ENCODE peak calls at places on chromosome 12, in five cellular contexts. Z is H9, W is IMR-90, L is neuronal stem cell, B is H1. M is an unnamed sample.

GRCh38 chr12:99157946-99158345 is 489.6 kb upstream of the GARIN6 start:
- DNase-seq in Z (no peak), W (no peak), L (no peak), B (no peak), M (peak)

GRCh38 chr12:13962699-13963098 is 18.7 kb downstream of the GRIN2B start:
- DNase-seq in Z (peak), W (no peak), L (no peak), B (peak), M (no peak)

GRCh38 chr12:130960787-130961186 is 7.1 kb downstream of the ADGRD1 start:
- DNase-seq in Z (no peak), W (no peak), L (no peak), B (no peak), M (no peak)

GRCh38 chr12:57591567-57592325 is 754 bp downstream of the PIP4K2C start:
- DNase-seq in Z (no peak), W (peak), L (no peak), B (peak), M (peak)

GRCh38 chr12:132248439-132249157 is 80.8 kb downstream of the GALNT9 start:
- DNase-seq in Z (no peak), W (peak), L (no peak), B (no peak), M (no peak)

GRCh38 chr12:88334271-88334670 is 192.2 kb downstream of the TMTC3 start:
- DNase-seq in Z (no peak), W (peak), L (peak), B (no peak), M (peak)

GRCh38 chr12:43114316-43114715 is 437.7 kb downstream of the ADAMTS20 start:
- DNase-seq in Z (no peak), W (no peak), L (no peak), B (no peak), M (no peak)

GRCh38 chr12:118052324-118053070 is 8.5 kb downstream of the WSB2 start:
- DNase-seq in Z (peak), W (peak), L (no peak), B (no peak), M (peak)

GRCh38 chr12:108618079-108618952 is 15.4 kb downstream of the SELPLG start:
- DNase-seq in Z (peak), W (peak), L (peak), B (peak), M (peak)

GRCh38 chr12:78651755-78652154 is 212.8 kb upstream of the SYT1 start:
- DNase-seq in Z (peak), W (no peak), L (no peak), B (no peak), M (no peak)

GRCh38 chr12:7411343-7411742 is 32.6 kb downstream of the CD163L1 start:
- DNase-seq in Z (peak), W (no peak), L (no peak), B (no peak), M (no peak)

GRCh38 chr12:130827432-130827831 is 11.6 kb downstream of the STX2 start:
- DNase-seq in Z (peak), W (no peak), L (no peak), B (no peak), M (no peak)

GRCh38 chr12:95959107-95959506 is 16.0 kb downstream of the AMDHD1 start:
- DNase-seq in Z (no peak), W (peak), L (no peak), B (no peak), M (no peak)

DNA sequence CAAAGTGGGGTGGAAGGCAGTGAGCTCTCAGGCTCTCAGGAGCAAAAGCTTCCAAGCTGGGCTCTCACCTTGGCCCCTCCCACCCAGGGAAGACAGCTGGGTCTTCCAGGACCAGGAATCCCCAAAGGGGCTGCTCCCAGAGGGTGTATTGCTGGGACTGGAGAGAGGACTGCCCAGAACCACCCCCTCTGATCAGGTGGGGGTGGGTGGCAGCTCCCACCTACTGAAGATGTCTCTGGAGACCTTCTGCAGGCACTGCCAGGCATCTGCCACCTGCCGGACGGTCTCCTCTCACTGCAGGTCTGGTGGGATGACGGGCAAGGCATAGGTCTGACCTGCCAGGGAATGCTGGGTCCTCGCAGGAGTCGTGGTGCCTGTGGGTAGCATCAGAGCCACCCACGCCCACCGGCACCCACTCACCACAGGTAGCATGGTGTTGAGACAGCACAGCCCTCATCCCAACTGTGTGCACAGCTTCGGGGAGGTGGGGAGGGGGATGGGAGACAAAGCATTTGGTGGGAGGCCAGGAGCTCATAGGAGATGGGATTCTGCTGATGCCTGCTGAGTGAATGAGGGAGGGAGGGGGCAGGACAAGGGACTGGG is 103.2 kb downstream of the SINHCAF start:
- DNase-seq in Z (no peak), W (no peak), L (no peak), B (no peak), M (no peak)
- H2AFZ ChIP-seq in Z (no peak), W (peak), L (no peak), B (no peak), M (no peak)

GRCh38 chr12:29591140-29592020 is 93.9 kb upstream of the OVCH1 start:
- DNase-seq in Z (peak), W (peak), L (peak), B (peak), M (no peak)
- H3K9ac ChIP-seq in Z (no peak), W (no peak), L (no peak), B (no peak), M (no peak)

DNA sequence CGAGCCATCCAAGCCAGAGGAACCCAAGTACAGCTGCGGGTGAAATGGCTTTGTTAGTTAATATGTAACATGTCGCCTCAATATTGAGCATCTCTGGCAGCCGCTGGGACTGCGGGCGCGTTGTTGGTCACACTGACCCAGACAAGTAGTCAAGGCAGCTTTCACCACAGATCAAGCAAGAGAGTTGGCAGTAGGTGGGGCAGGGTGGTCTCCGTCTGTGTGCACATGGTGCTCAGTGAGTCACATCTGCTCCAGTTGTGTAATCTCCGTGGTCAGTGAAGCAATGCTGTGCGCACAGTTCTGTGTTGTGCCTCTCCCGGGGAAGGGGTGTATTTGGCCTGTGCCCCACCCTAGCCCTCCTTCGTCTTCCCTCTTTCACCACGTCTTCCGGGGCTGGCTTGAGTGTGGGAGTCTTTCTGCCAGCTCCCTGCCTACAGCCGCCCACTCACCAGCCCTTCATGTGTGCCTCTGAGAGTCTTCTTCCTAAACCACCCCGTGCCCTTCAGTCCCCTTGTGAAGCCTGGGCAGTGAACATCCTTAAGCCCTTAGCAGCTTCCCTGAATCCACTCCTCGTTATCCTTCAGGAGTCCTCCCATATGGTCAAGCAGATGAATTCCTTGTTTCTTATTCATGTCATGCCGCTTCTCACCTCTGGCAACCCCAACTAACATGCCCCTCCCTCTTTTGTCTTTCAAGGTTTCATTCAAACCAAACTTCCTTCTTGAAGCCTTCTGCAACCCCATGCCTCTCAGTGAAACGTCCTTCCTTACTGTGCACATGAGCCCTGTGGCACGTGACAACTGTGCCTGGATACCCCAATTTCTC is 242.1 kb downstream of the CACNA1C start:
- DNase-seq in Z (peak), W (peak), L (no peak), B (no peak), M (peak)
- H3K18ac ChIP-seq in Z (no peak), W (peak), L (no peak), B (no peak), M (no peak)

GRCh38 chr12:48000878-48001321 is 3.4 kb downstream of the COL2A1 start:
- DNase-seq in Z (peak), W (peak), L (peak), B (no peak), M (peak)
- H2AFZ ChIP-seq in Z (no peak), W (peak), L (peak), B (no peak), M (no peak)

GRCh38 chr12:21773263-21773741 is 1.2 kb downstream of the KCNJ8 start:
- DNase-seq in Z (peak), W (peak), L (no peak), B (peak), M (peak)

GRCh38 chr12:21776242-21776641 is 1.7 kb upstream of the KCNJ8 start:
- DNase-seq in Z (no peak), W (no peak), L (no peak), B (no peak), M (no peak)

GRCh38 chr12:21775130-21775920 is 819 bp upstream of the KCNJ8 start:
- DNase-seq in Z (no peak), W (no peak), L (no peak), B (no peak), M (no peak)

GRCh38 chr12:21774358-21775129 is at the start of gene KCNJ8:
- DNase-seq in Z (peak), W (peak), L (peak), B (peak), M (no peak)

GRCh38 chr12:21773799-21774198 is 707 bp downstream of the KCNJ8 start:
- DNase-seq in Z (no peak), W (peak), L (no peak), B (no peak), M (no peak)
- H3K9ac ChIP-seq in Z (no peak), W (peak), L (no peak), B (no peak), M (no peak)

GRCh38 chr12:122836027-122836921 is 1.0 kb downstream of the HIP1R start:
- DNase-seq in Z (peak), W (peak), L (no peak), B (peak), M (no peak)
- H3K18ac ChIP-seq in Z (no peak), W (no peak), L (peak), B (no peak), M (no peak)

GRCh38 chr12:85529896-85530295 is 249.9 kb downstream of the ALX1 start:
- DNase-seq in Z (no peak), W (no peak), L (no peak), B (no peak), M (no peak)
- H2AFZ ChIP-seq in Z (no peak), W (no peak), L (no peak), B (no peak), M (no peak)

M was measured in trophoblast cell.